ENCODE peak calls at places on chromosomes 16 and 17, in four cellular contexts. N is T-cell, V is right cardiac atrium, X is progenitor cell of endocrine pancreas. F is an unnamed sample.

GRCh38 chr16:81710596-81710995 is 68.5 kb upstream of the PLCG2 start:
- DNase-seq in V (no peak), N (no peak), X (no peak), F (no peak)

GRCh38 chr16:75420987-75421819 is 12.1 kb downstream of the CFDP1 start:
- DNase-seq in N (peak), X (peak), V (peak), F (no peak)

GRCh38 chr16:56354016-56354415 is 71.3 kb downstream of the AMFR start:
- DNase-seq in X (no peak), N (no peak), V (peak), F (no peak)

GRCh38 chr16:83973581-83974385 is 5.7 kb downstream of the NECAB2 start:
- DNase-seq in X (no peak), V (peak), N (no peak), F (no peak)

GRCh38 chr16:89887243-89887642 is 13.9 kb downstream of the TCF25 start:
- DNase-seq in V (no peak), X (no peak), N (no peak), F (no peak)

GRCh38 chr17:50169121-50169764 is 3.4 kb downstream of the SGCA start:
- DNase-seq in N (peak), X (peak), V (peak), F (peak)

GRCh38 chr17:40986920-40987319 is 2.8 kb upstream of the KRT40 start:
- DNase-seq in X (no peak), N (no peak), V (no peak), F (no peak)

GRCh38 chr17:57085448-57086068 is 512 bp downstream of the AKAP1 start:
- DNase-seq in X (peak), V (peak), N (peak), F (peak)

GRCh38 chr17:16878547-16879100 is 93.3 kb downstream of the TNFRSF13B start:
- DNase-seq in N (no peak), X (no peak), V (no peak), F (no peak)

GRCh38 chr16:85462405-85463227 is 150.5 kb upstream of the GSE1 start:
- DNase-seq in V (peak), N (peak), X (no peak), F (no peak)

GRCh38 chr16:49465661-49466528 is 92.3 kb downstream of the C16orf78 start:
- DNase-seq in N (no peak), X (no peak), V (no peak), F (no peak)

GRCh38 chr17:62187681-62188080 is 122.6 kb upstream of the MED13 start:
- DNase-seq in N (no peak), V (no peak), X (no peak), F (no peak)

GRCh38 chr16:62829615-62830014 is 793.4 kb upstream of the CDH8 start:
- DNase-seq in N (no peak), X (no peak), V (no peak), F (no peak)

GRCh38 chr16:24516900-24517669 is 22.3 kb upstream of the RBBP6 start:
- DNase-seq in X (peak), N (peak), V (peak), F (peak)

GRCh38 chr17:7668482-7668881 is 17.8 kb downstream of the ATP1B2 start:
- DNase-seq in N (no peak), V (no peak), X (no peak), F (no peak)

GRCh38 chr17:34447406-34447805 is 84.4 kb upstream of the CCL1 start:
- DNase-seq in V (no peak), X (no peak), N (no peak), F (no peak)

GRCh38 chr17:20066253-20066652 is 57.1 kb downstream of the SPECC1 start:
- DNase-seq in N (no peak), V (peak), X (no peak), F (no peak)

GRCh38 chr17:74742153-74742515 is 5.1 kb downstream of the RAB37 start:
- DNase-seq in V (peak), N (peak), X (no peak), F (peak)

GRCh38 chr16:79768594-79768993 is 168.1 kb upstream of the MAF start:
- DNase-seq in N (no peak), V (no peak), X (no peak), F (no peak)

GRCh38 chr17:37512442-37513070 is 22.9 kb downstream of the DUSP14 start:
- DNase-seq in X (no peak), N (no peak), V (no peak), F (no peak)

GRCh38 chr16:2818278-2818876 is 1.3 kb downstream of the PRSS21 start:
- DNase-seq in X (no peak), N (no peak), V (no peak), F (peak)

GRCh38 chr16:88455610-88456355 is 2.7 kb downstream of the ZFPM1 start:
- DNase-seq in X (no peak), N (peak), V (no peak), F (peak)

GRCh38 chr16:14405611-14406537 is 224.2 kb downstream of the PARN start:
- DNase-seq in V (no peak), X (no peak), N (peak), F (no peak)

GRCh38 chr17:57311281-57312216 is 55.2 kb downstream of the MSI2 start:
- DNase-seq in V (no peak), X (no peak), N (no peak), F (no peak)

GRCh38 chr17:28896884-28897768 is at the start of gene FLOT2:
- DNase-seq in X (peak), N (peak), V (peak), F (peak)

GRCh38 chr17:57531648-57532486 is 213.2 kb downstream of the CCDC182 start:
- DNase-seq in V (no peak), X (no peak), N (no peak), F (no peak)

GRCh38 chr16:85583491-85584181 is 29.5 kb upstream of the GSE1 start:
- DNase-seq in X (no peak), N (no peak), V (no peak), F (no peak)

GRCh38 chr16:68506331-68507053 is 32.6 kb upstream of the ZFP90 start:
- DNase-seq in N (no peak), X (no peak), V (no peak), F (no peak)

GRCh38 chr16:48291303-48291702 is 44.0 kb upstream of the ABCC11 start:
- DNase-seq in X (no peak), N (no peak), V (no peak), F (no peak)

GRCh38 chr17:33989357-33990148 is 265.5 kb upstream of the CCL2 start:
- DNase-seq in N (no peak), V (no peak), X (no peak), F (no peak)

GRCh38 chr16:64983983-64984382 is 137.9 kb downstream of the CDH11 start:
- DNase-seq in N (no peak), X (no peak), V (peak), F (no peak)

GRCh38 chr17:41420134-41420533 is 4.3 kb downstream of the KRT37 start:
- DNase-seq in N (no peak), V (no peak), X (no peak), F (no peak)

GRCh38 chr17:7462474-7463367 is 16.7 kb downstream of the ZBTB4 start:
- DNase-seq in N (no peak), V (peak), X (no peak), F (no peak)

GRCh38 chr16:52785653-52786052 is 238.7 kb upstream of the TOX3 start:
- DNase-seq in X (no peak), V (no peak), N (no peak), F (no peak)

GRCh38 chr17:57370051-57370581 is 113.8 kb downstream of the MSI2 start:
- DNase-seq in N (no peak), V (no peak), X (no peak), F (no peak)

GRCh38 chr17:9020096-9020823 is 1.1 kb upstream of the NTN1 start:
- DNase-seq in X (no peak), V (peak), N (no peak), F (no peak)

GRCh38 chr16:86120201-86120981 is 221.4 kb downstream of the IRF8 start:
- DNase-seq in N (no peak), V (no peak), X (no peak), F (no peak)

GRCh38 chr16:88633684-88634140 is 4.7 kb upstream of the IL17C start:
- DNase-seq in V (no peak), N (peak), X (no peak), F (peak)

GRCh38 chr17:48878920-48879898 is 13.4 kb upstream of the ATP5MC1 start:
- DNase-seq in V (no peak), X (peak), N (peak), F (peak)

GRCh38 chr16:57123216-57123968 is 31.0 kb downstream of the CPNE2 start:
- DNase-seq in V (peak), X (no peak), N (no peak), F (no peak)

F was measured in CD8-positive, alpha-beta memory T cell.